ENCODE peak calls at places on chromosomes 7 and 10, in four cellular contexts. One of them, this sample, is unnamed.

GRCh38 chr10:96678725-96679124 is 41.6 kb downstream of the PIK3AP1 start:
- DNase-seq in DMS153: no peak
- DNase-seq in lower lobe of right lung: no peak
- DNase-seq in T-cell: no peak
- DNase-seq in this sample: no peak

GRCh38 chr10:46523119-46523880 is 33.2 kb downstream of the GPRIN2 start:
- DNase-seq in DMS153: no peak
- DNase-seq in T-cell: no peak
- DNase-seq in lower lobe of right lung: peak; percentile 64
- DNase-seq in this sample: no peak

GRCh38 chr7:82755705-82756551 is 312.4 kb upstream of the CACNA2D1 start:
- DNase-seq in lower lobe of right lung: no peak
- DNase-seq in T-cell: no peak
- DNase-seq in DMS153: no peak
- DNase-seq in this sample: no peak

GRCh38 chr10:102919237-102919959 is 1.3 kb downstream of the CNNM2 start:
- DNase-seq in lower lobe of right lung: peak; percentile 60
- DNase-seq in T-cell: peak; percentile 2
- DNase-seq in DMS153: no peak
- DNase-seq in this sample: no peak

GRCh38 chr7:152583006-152583405 is 92.9 kb downstream of the XRCC2 start:
- DNase-seq in DMS153: no peak
- DNase-seq in T-cell: no peak
- DNase-seq in lower lobe of right lung: no peak
- DNase-seq in this sample: no peak

GRCh38 chr7:82362129-82362528 is 81.4 kb downstream of the CACNA2D1 start:
- DNase-seq in T-cell: no peak
- DNase-seq in DMS153: no peak
- DNase-seq in lower lobe of right lung: no peak
- DNase-seq in this sample: no peak

GRCh38 chr10:126082067-126082466 is 185.7 kb downstream of the FANK1 start:
- DNase-seq in DMS153: no peak
- DNase-seq in lower lobe of right lung: no peak
- DNase-seq in T-cell: no peak
- DNase-seq in this sample: no peak

GRCh38 chr7:108973075-108973474 is 403.4 kb downstream of the DNAJB9 start:
- DNase-seq in lower lobe of right lung: no peak
- DNase-seq in T-cell: no peak
- DNase-seq in DMS153: no peak
- DNase-seq in this sample: no peak

GRCh38 chr10:96414303-96414702 is 55.5 kb upstream of the OPALIN start:
- DNase-seq in DMS153: no peak
- DNase-seq in T-cell: no peak
- DNase-seq in lower lobe of right lung: no peak
- DNase-seq in this sample: no peak

This sample was measured in naive thymus-derived CD8-positive, alpha-beta T cell.